ENCODE peak calls at places on chromosome 20, in eight cellular contexts. L, E, C, H, Q, G, X and I are unnamed samples.
A peak's percentile ranks its signal among the peaks of the same experiment; 100 is the strongest.

GRCh38 chr20:37519508-37520416 is 1.3 kb upstream of the NNAT start:
- DNase-seq in L (no peak), E (peak; percentile 24), C (no peak), H (no peak), Q (no peak), G (peak; percentile 68), X (no peak), I (peak; percentile 82)

GRCh38 chr20:43766917-43767316 is 40.1 kb upstream of the GTSF1L start:
- DNase-seq in L (no peak), E (no peak), C (no peak), H (no peak), Q (no peak), G (no peak), X (no peak), I (no peak)

GRCh38 chr20:63836335-63837133 is 5.5 kb upstream of the ZBTB46 start:
- DNase-seq in L (no peak), E (no peak), C (no peak), H (no peak), Q (no peak), G (no peak), X (no peak), I (no peak)

GRCh38 chr20:61874421-61875068 is 191.1 kb downstream of the TAF4 start:
- DNase-seq in L (no peak), E (peak; percentile 33), C (no peak), H (no peak), Q (peak; percentile 2), G (peak; percentile 91), X (peak; percentile 74), I (no peak)

GRCh38 chr20:63087236-63087871 is 80.6 kb upstream of the BHLHE23 start:
- DNase-seq in L (peak; percentile 36), E (peak; percentile 2), C (no peak), H (no peak), Q (no peak), G (peak; percentile 36), X (no peak), I (peak; percentile 76)

GRCh38 chr20:3691897-3692296 is 10.1 kb upstream of the ADAM33 start:
- DNase-seq in L (no peak), E (no peak), C (no peak), H (no peak), Q (no peak), G (no peak), X (no peak), I (no peak)

GRCh38 chr20:23879811-23880374 is 345 bp upstream of the CST5 start:
- DNase-seq in L (no peak), E (no peak), C (peak; percentile 23), H (no peak), Q (no peak), G (no peak), X (no peak), I (no peak)

GRCh38 chr20:25076731-25077609 is 5.0 kb downstream of the VSX1 start:
- DNase-seq in L (no peak), E (no peak), C (peak; percentile 31), H (peak; percentile 41), Q (peak; percentile 10), G (peak; percentile 69), X (no peak), I (peak; percentile 74)

GRCh38 chr20:19621072-19621471 is 137.0 kb upstream of the RIN2 start:
- DNase-seq in L (no peak), E (no peak), C (peak; percentile 20), H (no peak), Q (no peak), G (no peak), X (no peak), I (no peak)

GRCh38 chr20:47019106-47019824 is 124.6 kb downstream of the EYA2 start:
- DNase-seq in L (no peak), E (no peak), C (no peak), H (peak; percentile 74), Q (peak; percentile 66), G (no peak), X (peak; percentile 56), I (no peak)

GRCh38 chr20:62201173-62202082 is 18.6 kb downstream of the MTG2 start:
- DNase-seq in L (peak; percentile 36), E (peak; percentile 6), C (no peak), H (no peak), Q (no peak), G (no peak), X (no peak), I (no peak)

GRCh38 chr20:38667417-38667956 is 56.8 kb upstream of the SLC32A1 start:
- DNase-seq in L (no peak), E (no peak), C (no peak), H (no peak), Q (no peak), G (no peak), X (no peak), I (peak; percentile 17)

GRCh38 chr20:53597521-53598120 is 4.0 kb upstream of the ZNF217 start:
- DNase-seq in L (no peak), E (no peak), C (no peak), H (no peak), Q (no peak), G (peak; percentile 46), X (no peak), I (no peak)

GRCh38 chr20:53503517-53503919 is 90.1 kb downstream of the ZNF217 start:
- DNase-seq in L (no peak), E (no peak), C (no peak), H (no peak), Q (no peak), G (peak; percentile 57), X (no peak), I (no peak)

GRCh38 chr20:35820715-35821114 is 48.9 kb downstream of the PHF20 start:
- DNase-seq in L (no peak), E (no peak), C (no peak), H (no peak), Q (peak; percentile 29), G (no peak), X (no peak), I (no peak)

GRCh38 chr20:62762376-62762775 is 33.9 kb upstream of the MRGBP start:
- DNase-seq in L (no peak), E (no peak), C (no peak), H (no peak), Q (no peak), G (no peak), X (no peak), I (no peak)

GRCh38 chr20:9070304-9070703 is 1.4 kb downstream of the PLCB4 start:
- DNase-seq in L (no peak), E (no peak), C (no peak), H (no peak), Q (no peak), G (no peak), X (no peak), I (no peak)
- H3K4me3 ChIP-seq in L (no peak overlapping the region), E (peak overlapping the region; percentile 77), C (peak overlapping the region; percentile 82), H (no peak overlapping the region), Q (no peak overlapping the region), G (peak overlapping the region; percentile 90), X (no peak overlapping the region), I (no peak overlapping the region)

GRCh38 chr20:57267158-57267821 is 849 bp upstream of the BMP7 start:
- DNase-seq in L (no peak), E (no peak), C (no peak), H (no peak), Q (no peak), G (no peak), X (no peak), I (no peak)

GRCh38 chr20:57272883-57273282 is 6.4 kb upstream of the BMP7 start:
- DNase-seq in L (no peak), E (no peak), C (no peak), H (no peak), Q (no peak), G (peak; percentile 67), X (no peak), I (no peak)

GRCh38 chr20:57268399-57269076 is 2.1 kb upstream of the BMP7 start:
- DNase-seq in L (no peak), E (no peak), C (no peak), H (no peak), Q (no peak), G (peak; percentile 48), X (no peak), I (no peak)

GRCh38 chr20:57269148-57269984 is 2.9 kb upstream of the BMP7 start:
- DNase-seq in L (no peak), E (no peak), C (no peak), H (no peak), Q (no peak), G (no peak), X (no peak), I (no peak)

DNA sequence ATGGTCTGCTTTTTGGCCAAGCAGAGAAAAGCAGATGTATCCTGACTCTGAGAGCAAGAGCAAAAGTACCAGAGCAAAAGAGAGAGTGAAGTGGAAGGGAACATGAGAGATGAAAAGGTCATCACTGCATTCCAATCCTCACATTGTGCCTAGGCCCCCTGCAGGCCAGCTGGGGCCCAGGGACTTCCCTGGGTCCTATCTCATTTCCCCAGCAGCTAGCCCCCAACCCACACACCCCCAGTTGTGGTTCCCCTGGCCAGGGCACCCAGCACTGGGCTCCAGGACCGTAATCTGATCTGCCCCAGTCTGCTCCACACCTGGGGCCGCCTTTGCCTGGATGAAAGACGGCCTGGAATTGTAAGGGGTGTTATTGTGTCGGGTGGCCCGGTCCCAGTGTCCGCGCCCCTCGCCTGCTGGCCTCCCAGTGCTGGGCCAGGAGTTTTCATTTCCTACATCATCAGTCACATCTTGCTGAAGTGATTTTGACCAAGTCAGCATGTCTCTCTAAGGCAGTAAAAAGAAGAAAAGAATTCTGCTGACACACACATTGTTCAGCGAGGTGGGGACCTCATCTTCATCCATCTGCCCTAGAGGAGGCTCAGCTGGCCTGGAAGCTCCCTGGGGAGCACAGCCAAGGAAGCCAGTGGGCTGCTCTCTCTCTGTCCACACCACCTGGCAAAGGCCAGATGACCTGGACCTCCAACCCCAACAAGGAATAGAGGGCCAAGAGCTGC is 3.9 kb upstream of the BMP7 start:
- DNase-seq in L (no peak), E (no peak), C (no peak), H (no peak), Q (no peak), G (peak; percentile 61), X (no peak), I (no peak)
- TF ChIP-seq CTCF in L (no peak), E (no peak), C (no peak), H (no peak), Q (no peak), G (peak; percentile 71), X (no peak), I (no peak)

DNA sequence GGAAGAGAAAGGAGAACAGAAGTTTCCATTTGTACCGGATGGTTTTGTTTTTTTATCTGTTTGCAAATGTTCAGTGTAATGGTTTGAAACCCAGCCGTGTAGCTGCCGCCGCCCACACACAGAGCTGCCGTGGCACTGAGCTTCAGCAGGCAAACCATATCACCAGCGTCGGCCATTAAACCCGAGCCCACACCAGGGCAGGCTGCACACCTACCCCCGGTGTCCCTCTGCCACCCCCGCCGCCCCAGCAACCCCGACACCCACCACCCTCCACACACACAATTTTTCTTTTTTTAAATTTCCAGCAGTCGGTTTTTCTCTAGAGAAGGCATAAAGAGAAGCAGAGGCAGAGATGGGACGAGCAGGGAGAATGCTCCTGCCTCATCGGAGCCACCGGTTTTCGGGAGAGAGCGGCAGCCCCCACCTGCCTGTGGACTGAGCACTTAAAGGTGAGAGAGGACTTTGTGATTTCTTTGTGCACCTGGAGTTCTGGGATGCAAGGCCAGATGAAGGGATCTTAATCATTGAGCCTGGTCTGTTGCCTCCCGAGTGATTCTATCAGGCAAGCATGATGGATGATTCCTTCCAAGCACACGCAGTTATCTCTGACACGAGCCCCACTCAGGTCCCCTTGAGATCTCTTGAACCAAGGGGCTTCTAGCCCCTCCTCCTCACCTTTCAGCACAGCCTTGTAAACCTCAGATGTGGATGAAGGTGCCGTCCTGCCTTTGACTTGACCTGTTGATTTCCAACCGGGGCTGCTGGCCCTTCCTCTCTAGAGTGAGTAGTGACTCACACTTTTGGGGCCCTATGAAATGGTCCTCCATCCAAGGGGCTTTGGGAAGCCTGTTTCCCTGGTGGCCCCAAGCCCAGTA is 17.5 kb upstream of the ZNF831 start:
- DNase-seq in L (no peak), E (no peak), C (no peak), H (no peak), Q (no peak), G (no peak), X (no peak), I (no peak)
- H3K4me3 ChIP-seq in L (peak overlapping the region; percentile 11), E (no peak overlapping the region), C (no peak overlapping the region), H (no peak overlapping the region), Q (no peak overlapping the region), G (no peak overlapping the region), X (no peak overlapping the region), I (no peak overlapping the region)

GRCh38 chr20:45308078-45308778 is at the start of gene MATN4:
- DNase-seq in L (no peak), E (peak; percentile 50), C (no peak), H (no peak), Q (no peak), G (peak; percentile 76), X (peak; percentile 72), I (no peak)
- TF ChIP-seq CTCF in L (no peak), E (peak; percentile 6), C (no peak), H (no peak), Q (no peak), G (peak; percentile 33), X (no peak), I (no peak)